ENCODE peak calls at places on chromosomes 3 and 15, in six cellular contexts. J, H, S, W, E and P are unnamed samples.

GRCh38 chr3:105277656-105278055 is 89.1 kb upstream of the ALCAM start:
- DNase-seq in S (no peak), W (no peak), J (no peak), H (no peak), E (no peak), P (no peak)

GRCh38 chr15:80599359-80599758 is 95.8 kb upstream of the ABHD17C start:
- DNase-seq in H (no peak), W (no peak), E (no peak), S (no peak), J (no peak), P (no peak)

GRCh38 chr15:42921049-42921731 is 612 bp upstream of the TTBK2 start:
- DNase-seq in S (no peak), J (no peak), H (peak), E (peak), W (peak), P (no peak)

GRCh38 chr3:80187981-80188380 is 420.2 kb upstream of the ROBO1 start:
- DNase-seq in H (no peak), J (no peak), W (no peak), S (no peak), E (no peak), P (no peak)

GRCh38 chr15:70362911-70363310 is 265.2 kb upstream of the TLE3 start:
- DNase-seq in H (no peak), J (peak), W (peak), S (no peak), E (peak), P (peak)

GRCh38 chr15:82804575-82804949 is 1.3 kb downstream of the FSD2 start:
- DNase-seq in S (no peak), J (no peak), H (no peak), E (no peak), W (no peak), P (no peak)

GRCh38 chr15:32877620-32878019 is 159.8 kb downstream of the GREM1 start:
- DNase-seq in H (no peak), W (no peak), E (no peak), S (no peak), J (no peak), P (no peak)

GRCh38 chr3:42667523-42668402 is 14.3 kb downstream of the ZBTB47 start:
- DNase-seq in W (no peak), E (peak), J (no peak), S (no peak), H (no peak), P (peak)

GRCh38 chr15:101397521-101398003 is 91.9 kb downstream of the PCSK6 start:
- DNase-seq in H (no peak), W (no peak), S (no peak), J (no peak), E (no peak), P (no peak)

GRCh38 chr3:40920041-40920440 is 279.3 kb upstream of the CTNNB1 start:
- DNase-seq in H (no peak), S (no peak), W (no peak), J (no peak), E (no peak), P (no peak)

GRCh38 chr15:64461577-64462162 is 1.3 kb downstream of the ZNF609 start:
- DNase-seq in J (no peak), H (no peak), S (no peak), E (no peak), W (no peak), P (no peak)

GRCh38 chr15:76566276-76566675 is 229.7 kb downstream of the ISL2 start:
- DNase-seq in W (no peak), E (no peak), S (no peak), H (no peak), J (no peak), P (no peak)

GRCh38 chr3:124044961-124045360 is 53.0 kb upstream of the ROPN1 start:
- DNase-seq in W (no peak), E (no peak), H (no peak), J (no peak), S (no peak), P (no peak)

GRCh38 chr3:141412087-141412935 is 44.0 kb downstream of the ZBTB38 start:
- DNase-seq in J (no peak), W (peak), S (peak), E (peak), H (no peak), P (no peak)

GRCh38 chr3:193971268-193971751 is 164.6 kb upstream of the HES1 start:
- DNase-seq in W (no peak), S (no peak), J (no peak), E (no peak), H (no peak), P (no peak)

GRCh38 chr3:177516130-177517011 is 319.1 kb upstream of the TBL1XR1 start:
- DNase-seq in J (no peak), H (no peak), S (no peak), E (no peak), W (peak), P (no peak)

GRCh38 chr15:82048809-82049208 is 3.0 kb upstream of the MEX3B start:
- DNase-seq in E (no peak), S (no peak), H (no peak), W (no peak), J (no peak), P (no peak)

GRCh38 chr3:155370198-155370597 is 76.7 kb upstream of the STRIT1 start:
- DNase-seq in J (no peak), E (peak), S (peak), H (no peak), W (no peak), P (no peak)

GRCh38 chr15:47685141-47685870 is 32.0 kb upstream of the SEMA6D start:
- DNase-seq in E (no peak), J (no peak), S (no peak), H (no peak), W (no peak), P (no peak)

GRCh38 chr3:43523454-43524053 is 98.3 kb downstream of the ANO10 start:
- DNase-seq in H (no peak), J (no peak), W (no peak), S (no peak), E (no peak), P (no peak)

GRCh38 chr3:17795733-17796132 is 53.3 kb upstream of the TBC1D5 start:
- DNase-seq in E (no peak), W (no peak), J (no peak), H (no peak), S (no peak), P (no peak)

GRCh38 chr15:66014639-66015182 is 145.4 kb downstream of the RAB11A start:
- DNase-seq in W (no peak), E (no peak), J (no peak), S (no peak), H (no peak), P (no peak)

GRCh38 chr3:127041933-127042332 is 59.0 kb downstream of the PLXNA1 start:
- DNase-seq in H (no peak), W (no peak), E (peak), J (no peak), S (no peak), P (no peak)

GRCh38 chr15:70051948-70052633 is 45.6 kb downstream of the TLE3 start:
- DNase-seq in W (no peak), E (peak), J (no peak), S (no peak), H (no peak), P (no peak)

GRCh38 chr3:62922326-62922725 is 47.1 kb upstream of the CADPS start:
- DNase-seq in S (no peak), J (no peak), W (no peak), H (no peak), E (no peak), P (no peak)

GRCh38 chr3:133927543-133928066 is 31.9 kb upstream of the RAB6B start:
- DNase-seq in H (peak), E (no peak), W (peak), S (no peak), J (no peak), P (no peak)

GRCh38 chr3:159726231-159726964 is 262.2 kb upstream of the IL12A start:
- DNase-seq in J (no peak), S (no peak), H (no peak), E (no peak), W (no peak), P (no peak)

GRCh38 chr15:33022629-33023028 is 171.9 kb downstream of the FMN1 start:
- DNase-seq in H (no peak), J (no peak), E (peak), S (no peak), W (peak), P (peak)

GRCh38 chr3:191356586-191357439 is 26.5 kb upstream of the UTS2B start:
- DNase-seq in W (no peak), J (no peak), H (no peak), S (no peak), E (no peak), P (peak)

GRCh38 chr3:64353256-64353655 is 128.0 kb upstream of the PRICKLE2 start:
- DNase-seq in W (no peak), J (no peak), S (no peak), H (peak), E (no peak), P (no peak)

GRCh38 chr15:61974118-61974517 is 86.1 kb downstream of the VPS13C start:
- DNase-seq in J (no peak), E (no peak), S (no peak), W (no peak), H (no peak), P (no peak)

GRCh38 chr15:37375529-37375928 is 275.2 kb upstream of the MEIS2 start:
- DNase-seq in H (no peak), E (no peak), J (no peak), W (no peak), S (no peak), P (no peak)

GRCh38 chr3:188518835-188519452 is 365.0 kb downstream of the LPP start:
- DNase-seq in H (no peak), J (no peak), E (no peak), S (no peak), W (no peak), P (no peak)

GRCh38 chr3:56914646-56915045 is 112.9 kb upstream of the ARHGEF3 start:
- DNase-seq in J (no peak), H (no peak), W (no peak), E (no peak), S (no peak), P (no peak)

GRCh38 chr3:147915057-147915456 is 505.9 kb downstream of the ZIC1 start:
- DNase-seq in W (no peak), J (no peak), H (no peak), E (no peak), S (no peak), P (no peak)

GRCh38 chr3:118793176-118793575 is 241.5 kb downstream of the IGSF11 start:
- DNase-seq in J (no peak), W (no peak), S (no peak), H (no peak), E (no peak), P (no peak)

DNA sequence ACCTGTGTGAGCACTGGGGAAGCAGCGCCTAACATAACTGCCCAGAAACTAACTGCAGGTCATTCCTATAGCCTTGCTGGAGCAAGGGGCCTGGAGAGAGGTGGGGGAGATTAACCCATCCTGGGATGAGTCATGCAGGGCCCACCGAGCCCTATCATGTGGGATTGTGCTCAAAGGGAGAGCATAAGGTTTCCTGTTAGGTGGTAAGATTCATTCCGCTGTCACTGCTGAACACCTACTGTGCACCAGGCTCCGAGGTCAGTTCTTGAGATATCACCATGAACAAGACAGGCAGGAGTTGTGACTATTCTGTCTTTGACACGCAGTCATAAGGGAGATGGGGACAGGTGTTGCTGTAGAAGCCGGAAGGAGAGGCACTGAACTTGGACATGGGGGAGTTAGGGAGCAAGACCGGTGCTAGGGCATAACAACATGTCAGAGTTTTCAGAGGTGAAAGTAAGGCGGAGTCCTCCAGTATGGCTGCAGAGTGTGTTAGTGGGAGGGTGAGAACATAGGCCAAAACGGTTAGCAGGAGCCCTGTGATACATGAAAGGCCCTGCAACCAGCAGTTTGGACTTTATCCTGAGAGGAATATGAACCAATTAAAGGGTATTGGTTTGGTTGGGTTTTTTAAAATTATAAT is 2.4 kb downstream of the SLC25A38 start:
- DNase-seq in J (no peak), H (no peak), W (no peak), E (no peak), S (no peak), P (no peak)
- H3K4me3 ChIP-seq in J (no peak), H (no peak), W (no peak), E (no peak), S (no peak), P (no peak)

DNA sequence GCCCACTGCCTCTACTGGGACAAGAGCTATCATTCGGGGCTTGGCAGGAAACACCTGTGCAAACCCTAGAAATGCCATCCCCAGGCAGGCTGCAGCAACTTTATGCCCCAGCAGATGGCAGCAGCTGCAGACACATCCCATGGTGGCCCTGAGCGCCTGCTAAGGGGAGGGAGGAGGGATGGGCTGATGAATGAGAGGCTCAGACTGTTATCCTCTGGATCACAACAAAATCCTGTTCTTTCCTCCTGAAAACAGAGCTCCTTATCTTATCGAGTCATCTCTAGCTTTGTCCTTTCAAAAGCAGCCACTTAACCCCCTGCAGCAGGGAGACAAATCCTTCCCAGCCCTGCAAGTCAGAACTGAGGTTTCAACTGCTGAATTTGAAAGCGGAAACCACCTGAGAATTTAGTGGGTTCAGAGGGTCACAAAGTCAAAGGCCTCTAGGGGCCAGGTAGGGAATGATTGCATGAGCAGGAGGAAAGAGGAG is 90.6 kb upstream of the PROK2 start:
- DNase-seq in J (peak), S (peak), H (peak), E (peak), W (peak), P (peak)
- TF ChIP-seq POLR2A in J (no peak), S (no peak), H (no peak), E (no peak), W (no peak), P (no peak)

DNA sequence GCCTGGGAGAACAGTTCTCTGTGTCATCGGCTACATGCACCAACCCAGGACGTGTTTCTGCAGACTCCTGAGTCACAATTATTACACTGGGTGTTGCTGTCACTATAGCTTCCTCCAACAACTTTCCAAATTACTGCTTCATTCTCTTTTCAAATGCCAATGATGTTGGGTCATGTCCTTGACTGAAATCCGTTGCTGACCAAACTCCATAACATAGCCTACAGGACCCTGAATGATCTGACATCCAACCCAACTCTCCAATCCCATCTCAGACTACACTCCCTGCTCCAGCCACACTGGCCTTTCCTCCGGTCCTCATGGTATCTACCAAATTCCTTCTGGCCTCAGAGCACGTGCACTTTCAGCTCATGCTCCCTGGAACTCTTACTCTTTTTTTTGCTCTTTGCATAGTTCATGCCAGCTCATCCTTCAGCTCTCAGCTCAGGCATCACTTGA is 108.8 kb upstream of the PTPRG start:
- DNase-seq in H (no peak), E (no peak), W (no peak), J (no peak), S (no peak), P (no peak)
- TF ChIP-seq CTCF in H (no peak), E (no peak), W (no peak), J (no peak), S (no peak), P (no peak)

GRCh38 chr3:13019706-13020105 is 53.5 kb downstream of the IQSEC1 start:
- DNase-seq in W (no peak), E (peak), H (no peak), J (no peak), S (no peak), P (no peak)

GRCh38 chr3:13020159-13020558 is 53.1 kb downstream of the IQSEC1 start:
- DNase-seq in H (no peak), W (no peak), E (peak), S (no peak), J (no peak), P (no peak)

GRCh38 chr3:13021934-13022265 is 51.3 kb downstream of the IQSEC1 start:
- DNase-seq in J (no peak), E (no peak), S (no peak), H (no peak), W (no peak), P (no peak)

GRCh38 chr3:13022348-13023250 is 50.6 kb downstream of the IQSEC1 start:
- DNase-seq in S (peak), H (no peak), E (peak), J (peak), W (peak), P (no peak)

DNA sequence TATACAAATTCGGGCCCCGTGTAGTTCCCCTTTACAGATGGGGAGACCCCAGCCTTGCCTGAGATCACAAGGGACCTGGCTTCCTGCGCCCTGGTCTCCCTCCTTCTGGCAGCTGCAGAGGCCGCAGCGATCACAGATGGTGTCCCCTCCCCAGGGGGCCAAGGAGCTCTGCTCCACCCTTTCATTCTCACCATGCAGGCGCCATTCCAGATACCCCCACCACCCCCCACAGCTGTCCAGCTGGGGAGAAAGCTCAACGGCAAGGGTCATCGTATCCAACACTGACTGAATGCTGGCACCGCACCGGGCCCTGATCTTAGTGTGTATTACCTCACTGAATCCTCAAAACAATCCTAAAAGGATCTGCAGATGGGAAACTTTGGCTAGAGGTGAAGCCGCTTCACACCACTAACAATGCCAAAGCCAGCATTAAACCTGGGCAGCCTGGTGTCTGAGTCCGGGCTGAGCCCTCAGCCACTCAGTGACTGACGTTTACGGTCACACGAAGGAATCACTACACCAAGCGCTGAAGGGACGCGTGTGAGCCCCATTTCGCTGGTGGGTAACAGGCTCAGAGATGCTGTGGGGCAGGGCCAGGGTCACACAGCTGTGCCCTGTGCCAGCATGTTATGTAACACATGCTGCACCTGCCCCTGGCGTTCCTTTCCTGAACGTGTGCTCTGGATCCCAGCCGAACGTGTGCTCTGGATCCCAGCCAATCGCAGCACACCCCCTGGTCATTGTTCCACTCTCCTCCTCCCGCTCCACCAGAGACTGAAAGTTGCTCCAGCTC is 51.9 kb downstream of the IQSEC1 start:
- DNase-seq in W (peak), J (no peak), S (no peak), H (no peak), E (peak), P (no peak)
- H3K4me3 ChIP-seq in W (no peak), J (no peak), S (no peak), H (peak), E (peak), P (no peak)

DNA sequence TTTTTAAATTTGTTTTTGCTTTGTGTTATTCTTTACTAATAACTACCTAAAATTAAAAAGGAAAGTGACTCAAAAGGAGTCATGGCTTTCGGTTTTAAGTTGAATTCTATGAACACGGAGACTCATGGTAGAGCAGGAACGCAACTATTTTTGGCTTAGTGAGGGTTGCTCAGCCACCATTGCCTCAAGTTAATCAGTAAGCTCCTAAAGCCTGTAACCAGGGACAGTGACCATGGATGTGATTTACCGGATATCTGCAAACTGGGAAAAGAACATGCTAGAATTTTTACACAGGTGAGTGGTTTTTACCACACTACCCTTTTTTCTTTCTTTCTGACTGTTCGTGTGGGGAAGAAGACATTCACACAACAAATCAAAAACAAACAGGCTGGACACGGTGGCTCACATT is 11.8 kb downstream of the SLC12A8 start:
- DNase-seq in S (no peak), H (no peak), W (no peak), E (no peak), J (no peak), P (no peak)
- TF ChIP-seq POLR2A in S (no peak), H (no peak), W (no peak), E (no peak), J (no peak), P (no peak)

GRCh38 chr3:107939621-107940236 is 151.1 kb downstream of the CD47 start:
- DNase-seq in S (no peak), E (no peak), H (peak), W (peak), J (no peak), P (no peak)
- TF ChIP-seq CTCF in S (no peak), E (no peak), H (no peak), W (no peak), J (no peak), P (no peak)

GRCh38 chr15:99731336-99732267 is 1.6 kb downstream of the LYSMD4 start:
- DNase-seq in J (no peak), S (no peak), W (peak), H (no peak), E (no peak), P (peak)
- H3K4me3 ChIP-seq in J (peak), S (no peak), W (no peak), H (peak), E (peak), P (no peak)

GRCh38 chr15:68818671-68819450 is 1.8 kb downstream of the ANP32A start:
- DNase-seq in J (no peak), S (no peak), W (peak), H (no peak), E (peak), P (peak)
- TF ChIP-seq POLR2A in J (no peak), S (peak), W (peak), H (no peak), E (peak), P (no peak)

DNA sequence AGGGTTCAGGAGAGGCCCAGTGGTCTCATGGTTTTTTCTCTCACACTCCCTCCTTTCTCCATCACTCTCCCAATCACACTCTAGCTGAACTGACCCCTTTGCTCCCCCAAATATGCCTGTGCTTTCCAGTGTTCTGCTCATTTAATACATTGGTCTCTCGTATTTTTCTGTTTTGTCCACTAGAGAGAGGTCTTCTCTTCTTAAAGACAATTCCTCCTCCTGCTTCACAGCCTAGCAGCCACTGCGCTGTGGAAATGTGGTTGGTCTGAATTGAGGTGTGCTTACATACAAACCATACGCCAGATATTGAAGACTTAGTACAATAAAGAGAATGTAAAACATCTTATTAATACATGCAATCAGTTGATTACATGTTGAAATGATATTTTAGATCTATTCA is 60.6 kb upstream of the XCR1 start:
- DNase-seq in S (no peak), J (no peak), H (peak), E (no peak), W (no peak), P (no peak)
- TF ChIP-seq CTCF in S (no peak), J (no peak), H (no peak), E (no peak), W (peak), P (no peak)